ENCODE peak calls at places on chromosomes 3 and 15, in six cellular contexts. One of them, this sample, is unnamed.

GRCh38 chr3:97810779-97811390 is 10.9 kb upstream of the CRYBG3 start:
- DNase-seq in HCT116: no peak
- DNase-seq in PC-3: peak
- DNase-seq in neuronal stem cell: no peak
- DNase-seq in K562: no peak
- DNase-seq in mammary epithelial cell: peak
- DNase-seq in this sample: peak

GRCh38 chr3:130820976-130821375 is 72.9 kb upstream of the ATP2C1 start:
- DNase-seq in neuronal stem cell: no peak
- DNase-seq in mammary epithelial cell: peak
- DNase-seq in PC-3: peak
- DNase-seq in K562: no peak
- DNase-seq in HCT116: peak
- DNase-seq in this sample: peak

GRCh38 chr15:65804252-65804931 is 12.3 kb upstream of the DENND4A start:
- DNase-seq in K562: no peak
- DNase-seq in mammary epithelial cell: no peak
- DNase-seq in PC-3: no peak
- DNase-seq in neuronal stem cell: no peak
- DNase-seq in HCT116: no peak
- DNase-seq in this sample: peak

GRCh38 chr3:58628823-58629562 is 37.6 kb downstream of the FAM3D start:
- DNase-seq in HCT116: no peak
- DNase-seq in neuronal stem cell: no peak
- DNase-seq in mammary epithelial cell: no peak
- DNase-seq in PC-3: peak
- DNase-seq in K562: no peak
- DNase-seq in this sample: peak

GRCh38 chr3:105647047-105647446 is 221.8 kb downstream of the CBLB start:
- DNase-seq in neuronal stem cell: no peak
- DNase-seq in mammary epithelial cell: peak
- DNase-seq in K562: no peak
- DNase-seq in HCT116: peak
- DNase-seq in PC-3: peak
- DNase-seq in this sample: peak

GRCh38 chr3:14907043-14907966 is 40.1 kb upstream of the NR2C2 start:
- DNase-seq in PC-3: no peak
- DNase-seq in neuronal stem cell: no peak
- DNase-seq in mammary epithelial cell: no peak
- DNase-seq in HCT116: no peak
- DNase-seq in K562: no peak
- DNase-seq in this sample: no peak

GRCh38 chr3:60953406-60953805 is 297.8 kb downstream of the FHIT start:
- DNase-seq in HCT116: no peak
- DNase-seq in mammary epithelial cell: no peak
- DNase-seq in neuronal stem cell: no peak
- DNase-seq in K562: no peak
- DNase-seq in PC-3: peak
- DNase-seq in this sample: no peak

GRCh38 chr3:180223268-180223667 is 186.5 kb upstream of the PEX5L start:
- DNase-seq in neuronal stem cell: no peak
- DNase-seq in mammary epithelial cell: no peak
- DNase-seq in K562: no peak
- DNase-seq in HCT116: no peak
- DNase-seq in PC-3: no peak
- DNase-seq in this sample: no peak

GRCh38 chr3:49005998-49006397 is 1.2 kb upstream of the WDR6 start:
- DNase-seq in neuronal stem cell: no peak
- DNase-seq in K562: no peak
- DNase-seq in HCT116: no peak
- DNase-seq in PC-3: no peak
- DNase-seq in mammary epithelial cell: no peak
- DNase-seq in this sample: no peak
- H3K9ac ChIP-seq in neuronal stem cell: no peak
- H3K9ac ChIP-seq in K562: peak
- H3K9ac ChIP-seq in HCT116: peak
- H3K9ac ChIP-seq in PC-3: peak
- H3K9ac ChIP-seq in mammary epithelial cell: no peak
- H3K9ac ChIP-seq in this sample: peak

GRCh38 chr3:39753361-39753760 is 56.0 kb upstream of the MYRIP start:
- DNase-seq in mammary epithelial cell: no peak
- DNase-seq in K562: no peak
- DNase-seq in HCT116: no peak
- DNase-seq in neuronal stem cell: no peak
- DNase-seq in PC-3: no peak
- DNase-seq in this sample: no peak
- H3K9ac ChIP-seq in mammary epithelial cell: no peak
- H3K9ac ChIP-seq in K562: no peak
- H3K9ac ChIP-seq in HCT116: no peak
- H3K9ac ChIP-seq in neuronal stem cell: no peak
- H3K9ac ChIP-seq in PC-3: no peak
- H3K9ac ChIP-seq in this sample: no peak

GRCh38 chr3:113166357-113166718 is 45.0 kb upstream of the BOC start:
- DNase-seq in K562: no peak
- DNase-seq in PC-3: no peak
- DNase-seq in neuronal stem cell: no peak
- DNase-seq in HCT116: no peak
- DNase-seq in mammary epithelial cell: no peak
- DNase-seq in this sample: no peak
- H3K9ac ChIP-seq in K562: no peak
- H3K9ac ChIP-seq in PC-3: no peak
- H3K9ac ChIP-seq in neuronal stem cell: no peak
- H3K9ac ChIP-seq in HCT116: no peak
- H3K9ac ChIP-seq in mammary epithelial cell: no peak
- H3K9ac ChIP-seq in this sample: peak

GRCh38 chr3:188019761-188020160 is 134.2 kb upstream of the LPP start:
- DNase-seq in neuronal stem cell: no peak
- DNase-seq in HCT116: no peak
- DNase-seq in PC-3: no peak
- DNase-seq in K562: no peak
- DNase-seq in mammary epithelial cell: no peak
- DNase-seq in this sample: no peak
- H3K9ac ChIP-seq in neuronal stem cell: no peak
- H3K9ac ChIP-seq in HCT116: no peak
- H3K9ac ChIP-seq in PC-3: no peak
- H3K9ac ChIP-seq in K562: no peak
- H3K9ac ChIP-seq in mammary epithelial cell: no peak
- H3K9ac ChIP-seq in this sample: no peak

GRCh38 chr15:67138946-67139855 is 73.8 kb downstream of the SMAD3 start:
- DNase-seq in HCT116: no peak
- DNase-seq in K562: no peak
- DNase-seq in mammary epithelial cell: no peak
- DNase-seq in PC-3: no peak
- DNase-seq in neuronal stem cell: no peak
- DNase-seq in this sample: no peak
- H3K9ac ChIP-seq in HCT116: peak
- H3K9ac ChIP-seq in K562: no peak
- H3K9ac ChIP-seq in mammary epithelial cell: no peak
- H3K9ac ChIP-seq in PC-3: peak
- H3K9ac ChIP-seq in neuronal stem cell: no peak
- H3K9ac ChIP-seq in this sample: peak

DNA sequence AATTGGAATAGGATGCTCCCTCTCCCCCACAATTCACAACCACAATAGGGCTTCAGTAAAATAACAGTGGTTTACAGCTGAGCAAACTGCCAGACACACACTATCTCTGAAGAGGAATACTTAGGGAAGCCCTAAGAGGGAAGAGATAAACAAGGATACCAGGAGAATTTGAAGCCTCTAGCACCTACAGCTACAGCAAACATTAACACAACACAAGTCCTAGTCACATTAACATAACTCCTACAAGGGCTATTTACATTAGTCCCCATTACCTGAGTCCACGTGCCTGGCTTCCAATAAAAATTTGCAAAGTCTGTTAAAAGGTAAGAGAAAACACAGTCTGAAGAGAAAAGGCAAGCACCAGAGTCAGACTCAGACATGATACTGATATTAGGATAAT is 346.9 kb upstream of the CDIN1 start:
- DNase-seq in PC-3: no peak
- DNase-seq in K562: no peak
- DNase-seq in HCT116: no peak
- DNase-seq in neuronal stem cell: no peak
- DNase-seq in mammary epithelial cell: no peak
- DNase-seq in this sample: no peak
- H3K9ac ChIP-seq in PC-3: no peak
- H3K9ac ChIP-seq in K562: no peak
- H3K9ac ChIP-seq in HCT116: no peak
- H3K9ac ChIP-seq in neuronal stem cell: no peak
- H3K9ac ChIP-seq in mammary epithelial cell: no peak
- H3K9ac ChIP-seq in this sample: no peak

GRCh38 chr3:172156309-172156998 is 117.1 kb downstream of the FNDC3B start:
- DNase-seq in mammary epithelial cell: peak
- DNase-seq in neuronal stem cell: no peak
- DNase-seq in HCT116: peak
- DNase-seq in PC-3: no peak
- DNase-seq in K562: no peak
- DNase-seq in this sample: no peak
- H3K9ac ChIP-seq in mammary epithelial cell: peak
- H3K9ac ChIP-seq in neuronal stem cell: no peak
- H3K9ac ChIP-seq in HCT116: no peak
- H3K9ac ChIP-seq in PC-3: no peak
- H3K9ac ChIP-seq in K562: no peak
- H3K9ac ChIP-seq in this sample: no peak

GRCh38 chr3:183698318-183698731 is 728 bp downstream of the YEATS2 start:
- DNase-seq in mammary epithelial cell: peak
- DNase-seq in PC-3: peak
- DNase-seq in K562: peak
- DNase-seq in neuronal stem cell: peak
- DNase-seq in HCT116: no peak
- DNase-seq in this sample: peak

GRCh38 chr3:183699238-183699947 is 1.8 kb downstream of the YEATS2 start:
- DNase-seq in K562: peak
- DNase-seq in PC-3: no peak
- DNase-seq in HCT116: no peak
- DNase-seq in mammary epithelial cell: no peak
- DNase-seq in neuronal stem cell: no peak
- DNase-seq in this sample: peak

GRCh38 chr3:183697610-183698317 is at the start of gene YEATS2:
- DNase-seq in mammary epithelial cell: peak
- DNase-seq in neuronal stem cell: peak
- DNase-seq in K562: peak
- DNase-seq in PC-3: peak
- DNase-seq in HCT116: peak
- DNase-seq in this sample: peak

GRCh38 chr3:183697123-183697609 is 431 bp upstream of the YEATS2 start:
- DNase-seq in neuronal stem cell: no peak
- DNase-seq in mammary epithelial cell: no peak
- DNase-seq in PC-3: no peak
- DNase-seq in HCT116: no peak
- DNase-seq in K562: peak
- DNase-seq in this sample: no peak

DNA sequence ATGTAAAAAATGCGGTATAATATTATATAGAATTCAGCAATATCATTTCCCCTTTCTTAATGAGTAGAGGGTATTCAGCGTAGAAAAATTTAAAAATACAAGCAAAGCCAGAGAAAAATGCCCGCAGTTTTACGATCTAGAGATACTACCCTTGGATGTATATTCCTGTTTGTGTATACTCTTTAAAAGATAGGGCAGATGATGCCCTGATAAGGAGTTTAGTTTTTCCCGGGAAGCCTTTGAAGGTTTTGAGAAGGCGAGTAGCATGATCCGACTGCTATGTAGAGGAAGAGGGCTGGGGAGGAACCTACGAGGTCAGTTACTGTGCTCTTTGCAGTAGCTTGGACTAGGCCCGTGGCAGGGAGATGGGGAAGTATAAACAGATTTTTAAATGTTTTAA is 1.2 kb downstream of the YEATS2 start:
- DNase-seq in HCT116: no peak
- DNase-seq in neuronal stem cell: no peak
- DNase-seq in PC-3: peak
- DNase-seq in mammary epithelial cell: no peak
- DNase-seq in K562: peak
- DNase-seq in this sample: peak
- H3K9ac ChIP-seq in HCT116: peak
- H3K9ac ChIP-seq in neuronal stem cell: no peak
- H3K9ac ChIP-seq in PC-3: peak
- H3K9ac ChIP-seq in mammary epithelial cell: peak
- H3K9ac ChIP-seq in K562: peak
- H3K9ac ChIP-seq in this sample: peak

GRCh38 chr3:119160361-119160760 is 13.0 kb upstream of the UPK1B start:
- DNase-seq in PC-3: peak
- DNase-seq in neuronal stem cell: no peak
- DNase-seq in mammary epithelial cell: peak
- DNase-seq in K562: no peak
- DNase-seq in HCT116: no peak
- DNase-seq in this sample: no peak
- H3K9ac ChIP-seq in PC-3: peak
- H3K9ac ChIP-seq in neuronal stem cell: no peak
- H3K9ac ChIP-seq in mammary epithelial cell: no peak
- H3K9ac ChIP-seq in K562: no peak
- H3K9ac ChIP-seq in HCT116: no peak
- H3K9ac ChIP-seq in this sample: no peak

DNA sequence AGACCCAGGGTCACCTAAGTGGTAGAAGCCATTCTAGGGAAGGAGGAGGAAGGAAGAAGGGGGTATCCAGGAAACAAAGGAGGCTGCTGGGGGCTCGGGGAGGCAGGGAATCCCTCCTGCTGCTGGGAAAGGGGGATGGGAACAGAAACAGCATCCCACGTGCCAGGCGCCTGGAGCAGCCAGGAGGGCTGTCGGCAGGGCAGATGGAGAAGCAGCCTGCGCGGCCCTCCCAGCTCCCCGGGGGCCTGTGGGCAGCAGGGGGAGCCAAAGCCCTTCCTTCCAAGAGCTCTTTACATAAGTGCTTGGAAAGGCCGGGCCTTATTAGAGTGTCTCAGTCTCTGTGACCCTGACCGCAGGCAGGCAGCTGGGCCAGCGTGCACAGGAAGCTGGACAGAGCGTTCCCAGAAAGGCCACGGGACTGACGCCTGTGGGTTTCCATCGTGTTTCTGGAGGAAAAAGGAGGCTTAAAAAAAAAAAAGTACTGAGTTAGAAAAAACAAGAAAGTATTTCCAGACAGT is 24.8 kb downstream of the LOXL1 start:
- DNase-seq in mammary epithelial cell: peak
- DNase-seq in K562: peak
- DNase-seq in HCT116: no peak
- DNase-seq in PC-3: peak
- DNase-seq in neuronal stem cell: peak
- DNase-seq in this sample: peak
- H3K9ac ChIP-seq in mammary epithelial cell: peak
- H3K9ac ChIP-seq in K562: no peak
- H3K9ac ChIP-seq in HCT116: no peak
- H3K9ac ChIP-seq in PC-3: no peak
- H3K9ac ChIP-seq in neuronal stem cell: no peak
- H3K9ac ChIP-seq in this sample: peak